ENCODE peak calls at places on chromosomes 3 and 15, in seven cellular contexts. One of them, this sample, is unnamed.
A peak's percentile ranks its signal among the peaks of the same experiment; 100 is the strongest.

GRCh38 chr15:46297766-46298165 is 662.9 kb downstream of the SQOR start:
- DNase-seq in HEK293T: no peak
- DNase-seq in activated T-cell treated with anti-CD3 and anti-CD28 coated beads for 4 hours: no peak
- DNase-seq in T-cell: no peak
- DNase-seq in GM13977: no peak
- DNase-seq in C1 segment of cervical spinal cord: no peak
- DNase-seq in NCI-H1092: no peak
- DNase-seq in this sample: peak; percentile 68

GRCh38 chr15:100016632-100017031 is 283.4 kb upstream of the LYSMD4 start:
- DNase-seq in HEK293T: no peak
- DNase-seq in activated T-cell treated with anti-CD3 and anti-CD28 coated beads for 4 hours: no peak
- DNase-seq in T-cell: no peak
- DNase-seq in GM13977: no peak
- DNase-seq in C1 segment of cervical spinal cord: no peak
- DNase-seq in NCI-H1092: no peak
- DNase-seq in this sample: no peak

GRCh38 chr3:39519554-39519953 is 52.1 kb downstream of the MOBP start:
- DNase-seq in HEK293T: no peak
- DNase-seq in activated T-cell treated with anti-CD3 and anti-CD28 coated beads for 4 hours: no peak
- DNase-seq in T-cell: no peak
- DNase-seq in GM13977: no peak
- DNase-seq in C1 segment of cervical spinal cord: no peak
- DNase-seq in NCI-H1092: no peak
- DNase-seq in this sample: no peak

GRCh38 chr3:24303057-24303754 is 191.4 kb downstream of the THRB start:
- DNase-seq in HEK293T: peak; percentile 21
- DNase-seq in activated T-cell treated with anti-CD3 and anti-CD28 coated beads for 4 hours: no peak
- DNase-seq in T-cell: no peak
- DNase-seq in GM13977: no peak
- DNase-seq in C1 segment of cervical spinal cord: no peak
- DNase-seq in NCI-H1092: no peak
- DNase-seq in this sample: no peak

GRCh38 chr3:132231633-132232032 is 85.6 kb upstream of the ACP3 start:
- DNase-seq in HEK293T: no peak
- DNase-seq in activated T-cell treated with anti-CD3 and anti-CD28 coated beads for 4 hours: no peak
- DNase-seq in T-cell: no peak
- DNase-seq in GM13977: no peak
- DNase-seq in C1 segment of cervical spinal cord: no peak
- DNase-seq in NCI-H1092: no peak
- DNase-seq in this sample: no peak

GRCh38 chr3:133937756-133938601 is 42.3 kb upstream of the RAB6B start:
- DNase-seq in HEK293T: no peak
- DNase-seq in activated T-cell treated with anti-CD3 and anti-CD28 coated beads for 4 hours: no peak
- DNase-seq in T-cell: no peak
- DNase-seq in GM13977: no peak
- DNase-seq in C1 segment of cervical spinal cord: no peak
- DNase-seq in NCI-H1092: no peak
- DNase-seq in this sample: no peak

GRCh38 chr3:14486460-14486859 is 53.7 kb downstream of the GRIP2 start:
- DNase-seq in HEK293T: no peak
- DNase-seq in activated T-cell treated with anti-CD3 and anti-CD28 coated beads for 4 hours: no peak
- DNase-seq in T-cell: no peak
- DNase-seq in GM13977: no peak
- DNase-seq in C1 segment of cervical spinal cord: no peak
- DNase-seq in NCI-H1092: no peak
- DNase-seq in this sample: peak; percentile 65

GRCh38 chr3:104673981-104674380 is 692.7 kb upstream of the ALCAM start:
- DNase-seq in HEK293T: no peak
- DNase-seq in activated T-cell treated with anti-CD3 and anti-CD28 coated beads for 4 hours: no peak
- DNase-seq in T-cell: no peak
- DNase-seq in GM13977: no peak
- DNase-seq in C1 segment of cervical spinal cord: no peak
- DNase-seq in NCI-H1092: no peak
- DNase-seq in this sample: no peak

GRCh38 chr15:66786708-66787471 is 84.9 kb downstream of the SMAD6 start:
- DNase-seq in HEK293T: no peak
- DNase-seq in activated T-cell treated with anti-CD3 and anti-CD28 coated beads for 4 hours: no peak
- DNase-seq in T-cell: no peak
- DNase-seq in GM13977: no peak
- DNase-seq in C1 segment of cervical spinal cord: no peak
- DNase-seq in NCI-H1092: no peak
- DNase-seq in this sample: no peak

GRCh38 chr15:96358006-96358794 is 27.7 kb downstream of the NR2F2 start:
- DNase-seq in HEK293T: no peak
- DNase-seq in activated T-cell treated with anti-CD3 and anti-CD28 coated beads for 4 hours: no peak
- DNase-seq in T-cell: no peak
- DNase-seq in GM13977: no peak
- DNase-seq in C1 segment of cervical spinal cord: no peak
- DNase-seq in NCI-H1092: no peak
- DNase-seq in this sample: no peak

GRCh38 chr3:22012471-22012870 is 261.5 kb upstream of the ZNF385D start:
- DNase-seq in HEK293T: no peak
- DNase-seq in activated T-cell treated with anti-CD3 and anti-CD28 coated beads for 4 hours: no peak
- DNase-seq in T-cell: no peak
- DNase-seq in GM13977: no peak
- DNase-seq in C1 segment of cervical spinal cord: no peak
- DNase-seq in NCI-H1092: no peak
- DNase-seq in this sample: no peak